ENCODE peak calls at places on chromosomes 7 and 10, in eight cellular contexts. Z is psoas muscle; M is stimulated activated CD4-positive, alpha-beta T cell treated with anti-CD3 and anti-CD28 coated beads, Interleukin-15, amount 100 ng/mL, for 1 hour; C is left lobe of liver; O is tibial nerve; A is kidney epithelial cell; W is NCI-H748 treated with DMSO at 0.1 percent for 48 hours; J is amygdala. H is an unnamed sample.

GRCh38 chr10:79159141-79159619 is 90.4 kb downstream of the ZMIZ1 start:
- DNase-seq in A (no peak), M (no peak), W (no peak), O (no peak), C (no peak), Z (peak), J (no peak), H (no peak)

GRCh38 chr10:99619090-99619800 is 994 bp downstream of the SLC25A28 start:
- DNase-seq in O (no peak), W (no peak), J (no peak), M (no peak), C (no peak), Z (no peak), A (no peak), H (no peak)

GRCh38 chr7:2838451-2838850 is 5.7 kb downstream of the GNA12 start:
- DNase-seq in O (no peak), Z (no peak), J (no peak), A (no peak), W (no peak), M (no peak), C (no peak), H (no peak)

GRCh38 chr7:29224726-29225125 is 30.2 kb downstream of the CHN2 start:
- DNase-seq in C (no peak), O (no peak), M (no peak), Z (no peak), A (no peak), J (no peak), W (no peak), H (no peak)

GRCh38 chr7:26787696-26788095 is 76.7 kb downstream of the SKAP2 start:
- DNase-seq in O (no peak), A (no peak), J (no peak), Z (no peak), C (no peak), W (no peak), M (no peak), H (no peak)

GRCh38 chr10:72689660-72690059 is 2.3 kb upstream of the MCU start:
- DNase-seq in A (no peak), M (no peak), O (no peak), W (no peak), Z (no peak), J (no peak), C (no peak), H (no peak)

GRCh38 chr7:99827040-99827778 is 604 bp upstream of the CYP3A43 start:
- DNase-seq in M (no peak), J (no peak), W (no peak), A (no peak), O (peak), C (peak), Z (no peak), H (no peak)

GRCh38 chr10:19983880-19984279 is 167.6 kb downstream of the PLXDC2 start:
- DNase-seq in A (no peak), W (no peak), M (no peak), Z (no peak), O (no peak), C (no peak), J (no peak), H (no peak)

GRCh38 chr7:1214516-1214915 is 18.2 kb upstream of the UNCX start:
- DNase-seq in J (no peak), C (no peak), M (no peak), Z (no peak), A (no peak), W (no peak), O (no peak), H (no peak)

GRCh38 chr10:3471497-3471896 is 298.9 kb upstream of the PITRM1 start:
- DNase-seq in J (no peak), Z (no peak), A (no peak), O (no peak), W (no peak), C (no peak), M (no peak), H (no peak)

GRCh38 chr10:77175631-77176222 is 461.9 kb downstream of the KCNMA1 start:
- DNase-seq in W (no peak), A (no peak), M (no peak), O (no peak), C (no peak), Z (no peak), J (no peak), H (no peak)

GRCh38 chr10:119575506-119575905 is 21.3 kb downstream of the TIAL1 start:
- DNase-seq in C (no peak), J (no peak), A (no peak), O (no peak), W (no peak), M (no peak), Z (no peak), H (no peak)

GRCh38 chr7:64113981-64114380 is 68.7 kb downstream of the ZNF727 start:
- DNase-seq in J (no peak), A (no peak), O (no peak), Z (no peak), C (no peak), M (no peak), W (no peak), H (no peak)

GRCh38 chr10:115417585-115418265 is 324.6 kb downstream of the ATRNL1 start:
- DNase-seq in C (peak), O (no peak), J (no peak), A (peak), Z (no peak), M (no peak), W (peak), H (peak)

GRCh38 chr7:92758796-92759431 is 77.5 kb downstream of the CDK6 start:
- DNase-seq in W (no peak), J (no peak), O (no peak), C (no peak), M (no peak), Z (no peak), A (no peak), H (no peak)